ENCODE peak calls at places on chromosomes 12 and 14, in nine cellular contexts. U, Q, Y, D, B, P, L, T and E are unnamed samples.

GRCh38 chr12:24496755-24497154 is 452.1 kb downstream of the BCAT1 start:
- DNase-seq in U (no peak), Q (no peak), Y (no peak), D (peak), B (no peak), P (no peak), L (peak), T (peak), E (no peak)

GRCh38 chr12:25677180-25677937 is 124.3 kb upstream of the LMNTD1 start:
- DNase-seq in U (no peak), Q (no peak), Y (no peak), D (no peak), B (no peak), P (peak), L (peak), T (no peak), E (no peak)

GRCh38 chr14:22472935-22473854 is 115.8 kb downstream of the DAD1 start:
- DNase-seq in U (no peak), Q (peak), Y (peak), D (peak), B (no peak), P (peak), L (peak), T (no peak), E (peak)

GRCh38 chr12:108046135-108046534 is 83.0 kb upstream of the WSCD2 start:
- DNase-seq in U (no peak), Q (no peak), Y (no peak), D (peak), B (no peak), P (no peak), L (no peak), T (no peak), E (peak)

GRCh38 chr12:106739815-106740552 is 34.5 kb upstream of the RIC8B start:
- DNase-seq in U (no peak), Q (no peak), Y (no peak), D (peak), B (no peak), P (peak), L (peak), T (no peak), E (no peak)

GRCh38 chr12:27284751-27285150 is 40.7 kb downstream of the STK38L start:
- DNase-seq in U (no peak), Q (no peak), Y (no peak), D (peak), B (no peak), P (peak), L (peak), T (no peak), E (no peak)

GRCh38 chr12:28017873-28018255 is 45.3 kb upstream of the PTHLH start:
- DNase-seq in U (no peak), Q (no peak), Y (no peak), D (no peak), B (no peak), P (no peak), L (no peak), T (no peak), E (no peak)

GRCh38 chr12:47277972-47278448 is 198.3 kb upstream of the AMIGO2 start:
- DNase-seq in U (no peak), Q (no peak), Y (no peak), D (peak), B (no peak), P (peak), L (peak), T (peak), E (no peak)

GRCh38 chr12:109160433-109160832 is 44.0 kb downstream of the ACACB start:
- DNase-seq in U (peak), Q (no peak), Y (no peak), D (no peak), B (no peak), P (no peak), L (no peak), T (no peak), E (no peak)

GRCh38 chr12:1811281-1811947 is 9.0 kb upstream of the LRTM2 start:
- DNase-seq in U (no peak), Q (no peak), Y (no peak), D (peak), B (no peak), P (no peak), L (no peak), T (no peak), E (no peak)

GRCh38 chr12:81080431-81080983 is 2.6 kb downstream of the ACSS3 start:
- DNase-seq in U (no peak), Q (no peak), Y (no peak), D (no peak), B (no peak), P (peak), L (peak), T (no peak), E (no peak)

GRCh38 chr14:66403183-66403582 is 83.0 kb upstream of the CCDC196 start:
- DNase-seq in U (no peak), Q (no peak), Y (no peak), D (peak), B (no peak), P (peak), L (peak), T (no peak), E (peak)

GRCh38 chr12:85923767-85924331 is 49.8 kb downstream of the NTS start:
- DNase-seq in U (no peak), Q (no peak), Y (no peak), D (peak), B (no peak), P (no peak), L (peak), T (no peak), E (peak)